ENCODE peak calls at places on chromosomes 2 and 18, in six cellular contexts. One of them, this sample, is unnamed.

GRCh38 chr2:100423631-100424030 is 6.2 kb upstream of the CHST10 start:
- DNase-seq in right lobe of liver: no peak
- DNase-seq in endodermal cell: no peak
- DNase-seq in kidney: no peak
- DNase-seq in PC-3: no peak
- DNase-seq in epithelial cell of esophagus: no peak
- DNase-seq in this sample: no peak

GRCh38 chr18:76098728-76099514 is 396.1 kb downstream of the ZNF516 start:
- DNase-seq in right lobe of liver: no peak
- DNase-seq in endodermal cell: no peak
- DNase-seq in kidney: no peak
- DNase-seq in PC-3: no peak
- DNase-seq in epithelial cell of esophagus: no peak
- DNase-seq in this sample: no peak

GRCh38 chr2:232296766-232297525 is 81.6 kb upstream of the ALPP start:
- DNase-seq in right lobe of liver: no peak
- DNase-seq in endodermal cell: no peak
- DNase-seq in kidney: no peak
- DNase-seq in PC-3: no peak
- DNase-seq in epithelial cell of esophagus: peak; percentile 42
- DNase-seq in this sample: no peak

GRCh38 chr2:14756981-14757657 is 124.6 kb downstream of the LRATD1 start:
- DNase-seq in right lobe of liver: no peak
- DNase-seq in endodermal cell: no peak
- DNase-seq in kidney: no peak
- DNase-seq in PC-3: peak; percentile 91
- DNase-seq in epithelial cell of esophagus: peak; percentile 97
- DNase-seq in this sample: no peak

GRCh38 chr2:41906325-41906700 is 141.5 kb upstream of the PKDCC start:
- DNase-seq in right lobe of liver: no peak
- DNase-seq in endodermal cell: peak; percentile 54
- DNase-seq in kidney: no peak
- DNase-seq in PC-3: no peak
- DNase-seq in epithelial cell of esophagus: no peak
- DNase-seq in this sample: no peak

GRCh38 chr2:59458862-59459261 is 1094.6 kb downstream of the BCL11A start:
- DNase-seq in right lobe of liver: no peak
- DNase-seq in endodermal cell: peak; percentile 75
- DNase-seq in kidney: no peak
- DNase-seq in PC-3: no peak
- DNase-seq in epithelial cell of esophagus: no peak
- DNase-seq in this sample: peak; percentile 2

GRCh38 chr2:239930378-239930777 is 94.8 kb downstream of the NDUFA10 start:
- DNase-seq in right lobe of liver: peak; percentile 36
- DNase-seq in endodermal cell: peak; percentile 28
- DNase-seq in kidney: peak; percentile 57
- DNase-seq in PC-3: no peak
- DNase-seq in epithelial cell of esophagus: no peak
- DNase-seq in this sample: no peak

GRCh38 chr2:110126926-110127325 is 11.3 kb upstream of the MALL start:
- DNase-seq in right lobe of liver: no peak
- DNase-seq in endodermal cell: no peak
- DNase-seq in kidney: no peak
- DNase-seq in PC-3: no peak
- DNase-seq in epithelial cell of esophagus: no peak
- DNase-seq in this sample: no peak

GRCh38 chr2:212237350-212238095 is 301.1 kb downstream of the ERBB4 start:
- DNase-seq in right lobe of liver: peak; percentile 31
- DNase-seq in endodermal cell: peak; percentile 79
- DNase-seq in kidney: no peak
- DNase-seq in PC-3: no peak
- DNase-seq in epithelial cell of esophagus: no peak
- DNase-seq in this sample: no peak

GRCh38 chr2:221831051-221831450 is 258.9 kb upstream of the EPHA4 start:
- DNase-seq in right lobe of liver: no peak
- DNase-seq in endodermal cell: no peak
- DNase-seq in kidney: no peak
- DNase-seq in PC-3: no peak
- DNase-seq in epithelial cell of esophagus: no peak
- DNase-seq in this sample: no peak

GRCh38 chr2:234879671-234880455 is 72.0 kb upstream of the SH3BP4 start:
- DNase-seq in right lobe of liver: no peak
- DNase-seq in endodermal cell: no peak
- DNase-seq in kidney: no peak
- DNase-seq in PC-3: peak; percentile 17
- DNase-seq in epithelial cell of esophagus: peak; percentile 27
- DNase-seq in this sample: no peak

GRCh38 chr2:230408244-230408842 is 7.7 kb upstream of the SP100 start:
- DNase-seq in right lobe of liver: no peak
- DNase-seq in endodermal cell: no peak
- DNase-seq in kidney: peak; percentile 79
- DNase-seq in PC-3: peak; percentile 73
- DNase-seq in epithelial cell of esophagus: peak; percentile 75
- DNase-seq in this sample: no peak

GRCh38 chr2:151716721-151717120 is 17.6 kb downstream of the NEB start:
- DNase-seq in right lobe of liver: no peak
- DNase-seq in endodermal cell: no peak
- DNase-seq in kidney: no peak
- DNase-seq in PC-3: no peak
- DNase-seq in epithelial cell of esophagus: no peak
- DNase-seq in this sample: no peak

GRCh38 chr2:71716697-71717624 is 263.6 kb downstream of the DYSF start:
- DNase-seq in right lobe of liver: no peak
- DNase-seq in endodermal cell: peak; percentile 32
- DNase-seq in kidney: peak; percentile 97
- DNase-seq in PC-3: peak; percentile 93
- DNase-seq in epithelial cell of esophagus: peak; percentile 8
- DNase-seq in this sample: no peak

GRCh38 chr2:140905078-140905781 is 1225.6 kb downstream of the LRP1B start:
- DNase-seq in right lobe of liver: no peak
- DNase-seq in endodermal cell: peak; percentile 95
- DNase-seq in kidney: no peak
- DNase-seq in PC-3: no peak
- DNase-seq in epithelial cell of esophagus: no peak
- DNase-seq in this sample: no peak

GRCh38 chr2:233811087-233811486 is 33.0 kb downstream of the MROH2A start:
- DNase-seq in right lobe of liver: peak; percentile 21
- DNase-seq in endodermal cell: peak; percentile 20
- DNase-seq in kidney: no peak
- DNase-seq in PC-3: no peak
- DNase-seq in epithelial cell of esophagus: no peak
- DNase-seq in this sample: no peak

GRCh38 chr18:50748243-50749229 is 71.3 kb downstream of the MRO start:
- DNase-seq in right lobe of liver: no peak
- DNase-seq in endodermal cell: peak; percentile 91
- DNase-seq in kidney: no peak
- DNase-seq in PC-3: no peak
- DNase-seq in epithelial cell of esophagus: no peak
- DNase-seq in this sample: no peak

GRCh38 chr2:207073791-207074678 is 91.7 kb downstream of the KLF7 start:
- DNase-seq in right lobe of liver: no peak
- DNase-seq in endodermal cell: no peak
- DNase-seq in kidney: no peak
- DNase-seq in PC-3: peak; percentile 13
- DNase-seq in epithelial cell of esophagus: no peak
- DNase-seq in this sample: no peak

GRCh38 chr2:44909831-44910230 is 31.7 kb upstream of the SIX3 start:
- DNase-seq in right lobe of liver: no peak
- DNase-seq in endodermal cell: no peak
- DNase-seq in kidney: no peak
- DNase-seq in PC-3: no peak
- DNase-seq in epithelial cell of esophagus: no peak
- DNase-seq in this sample: no peak

GRCh38 chr2:1594281-1595171 is 149.8 kb downstream of the PXDN start:
- DNase-seq in right lobe of liver: no peak
- DNase-seq in endodermal cell: peak; percentile 67
- DNase-seq in kidney: peak; percentile 42
- DNase-seq in PC-3: no peak
- DNase-seq in epithelial cell of esophagus: no peak
- DNase-seq in this sample: no peak

GRCh38 chr2:1593371-1594205 is 150.7 kb downstream of the PXDN start:
- DNase-seq in right lobe of liver: no peak
- DNase-seq in endodermal cell: peak; percentile 79
- DNase-seq in kidney: peak; percentile 79
- DNase-seq in PC-3: peak; percentile 92
- DNase-seq in epithelial cell of esophagus: peak; percentile 60
- DNase-seq in this sample: no peak

GRCh38 chr2:1591461-1591770 is 152.9 kb downstream of the PXDN start:
- DNase-seq in right lobe of liver: no peak
- DNase-seq in endodermal cell: peak; percentile 71
- DNase-seq in kidney: peak; percentile 85
- DNase-seq in PC-3: peak; percentile 50
- DNase-seq in epithelial cell of esophagus: no peak
- DNase-seq in this sample: no peak

GRCh38 chr2:1590611-1591460 is 153.5 kb downstream of the PXDN start:
- DNase-seq in right lobe of liver: no peak
- DNase-seq in endodermal cell: peak; percentile 79
- DNase-seq in kidney: peak; percentile 59
- DNase-seq in PC-3: no peak
- DNase-seq in epithelial cell of esophagus: no peak
- DNase-seq in this sample: no peak

GRCh38 chr2:1591978-1592907 is 152.1 kb downstream of the PXDN start:
- DNase-seq in right lobe of liver: peak; percentile 70
- DNase-seq in endodermal cell: peak; percentile 96
- DNase-seq in kidney: peak; percentile 93
- DNase-seq in PC-3: peak; percentile 90
- DNase-seq in epithelial cell of esophagus: peak; percentile 87
- DNase-seq in this sample: no peak
- TF ChIP-seq CTCF in right lobe of liver: peak; percentile 37
- TF ChIP-seq CTCF in endodermal cell: peak; percentile 89
- TF ChIP-seq CTCF in kidney: peak; percentile 63
- TF ChIP-seq CTCF in PC-3: peak; percentile 87
- TF ChIP-seq CTCF in epithelial cell of esophagus: peak; percentile 61
- TF ChIP-seq CTCF in this sample: no peak

DNA sequence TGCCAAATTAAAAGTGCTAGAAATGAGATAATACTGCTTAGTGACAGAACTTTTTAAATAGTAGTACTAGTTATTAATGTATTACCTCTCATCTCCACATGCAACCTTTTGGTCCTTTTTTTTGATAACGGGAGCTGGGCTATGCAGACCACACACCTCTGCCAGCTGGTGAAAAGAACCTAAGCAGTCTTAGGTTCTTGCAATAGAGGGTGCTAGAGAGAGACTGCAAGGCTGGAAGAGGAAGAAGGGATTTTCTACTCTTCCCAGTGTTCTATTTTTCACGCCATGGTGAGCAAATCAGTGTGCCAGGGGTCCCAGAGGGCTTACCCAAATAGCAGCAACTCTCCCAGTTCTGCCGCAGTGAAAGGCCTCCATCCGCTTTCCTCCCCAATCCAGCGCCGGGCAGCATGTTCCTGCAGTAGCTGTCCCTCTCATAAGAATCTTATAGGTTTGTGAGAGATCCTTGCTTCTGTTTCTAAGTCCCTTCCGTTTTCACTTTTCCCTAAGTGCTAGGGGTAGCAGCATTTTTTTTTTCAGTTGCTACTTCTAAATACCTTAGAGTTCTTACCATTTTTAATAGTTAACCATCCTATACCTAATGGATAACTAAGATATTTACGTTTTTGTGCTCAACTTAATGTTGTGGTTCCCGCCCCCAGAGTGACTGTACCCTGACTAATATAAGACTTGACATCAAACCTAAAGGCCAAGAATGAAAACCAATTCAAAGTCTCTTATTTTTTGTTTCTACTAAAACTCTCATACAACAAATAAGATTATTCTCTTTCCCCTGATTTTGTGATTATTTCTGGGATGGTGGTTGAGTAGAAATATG is 69.4 kb upstream of the UBE2E3 start:
- DNase-seq in right lobe of liver: no peak
- DNase-seq in endodermal cell: peak; percentile 49
- DNase-seq in kidney: no peak
- DNase-seq in PC-3: no peak
- DNase-seq in epithelial cell of esophagus: peak; percentile 16
- DNase-seq in this sample: no peak
- TF ChIP-seq CTCF in right lobe of liver: no peak
- TF ChIP-seq CTCF in endodermal cell: peak; percentile 64
- TF ChIP-seq CTCF in kidney: no peak
- TF ChIP-seq CTCF in PC-3: peak; percentile 11
- TF ChIP-seq CTCF in epithelial cell of esophagus: no peak
- TF ChIP-seq CTCF in this sample: no peak

DNA sequence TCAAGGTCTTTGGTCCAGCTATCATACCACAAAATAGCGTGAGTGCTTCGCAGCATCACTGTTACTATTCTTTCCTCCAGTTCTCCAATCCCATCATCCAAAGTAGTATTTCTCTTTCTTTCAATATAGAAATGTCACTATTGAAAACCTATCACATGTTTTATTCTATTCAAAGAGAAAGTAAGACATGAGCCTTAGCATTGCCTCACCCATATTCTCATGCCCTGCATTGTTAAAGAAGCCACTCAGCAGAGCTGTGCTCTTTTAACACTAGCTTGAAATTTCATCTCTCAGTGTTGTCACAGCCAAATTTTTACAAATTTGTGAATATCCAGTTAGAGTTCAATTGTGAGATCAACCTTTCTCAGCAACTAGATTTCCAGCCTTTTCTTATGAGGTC is 343.6 kb downstream of the SPAG16 start:
- DNase-seq in right lobe of liver: no peak
- DNase-seq in endodermal cell: no peak
- DNase-seq in kidney: no peak
- DNase-seq in PC-3: no peak
- DNase-seq in epithelial cell of esophagus: no peak
- DNase-seq in this sample: no peak
- TF ChIP-seq CTCF in right lobe of liver: no peak
- TF ChIP-seq CTCF in endodermal cell: no peak
- TF ChIP-seq CTCF in kidney: no peak
- TF ChIP-seq CTCF in PC-3: no peak
- TF ChIP-seq CTCF in epithelial cell of esophagus: no peak
- TF ChIP-seq CTCF in this sample: no peak

GRCh38 chr2:160210599-160211138 is 10.6 kb upstream of the ITGB6 start:
- DNase-seq in right lobe of liver: peak; percentile 69
- DNase-seq in endodermal cell: peak; percentile 94
- DNase-seq in kidney: no peak
- DNase-seq in PC-3: peak; percentile 75
- DNase-seq in epithelial cell of esophagus: peak; percentile 80
- DNase-seq in this sample: no peak
- TF ChIP-seq CTCF in right lobe of liver: peak; percentile 70
- TF ChIP-seq CTCF in endodermal cell: peak; percentile 97
- TF ChIP-seq CTCF in kidney: peak; percentile 69
- TF ChIP-seq CTCF in PC-3: peak; percentile 90
- TF ChIP-seq CTCF in epithelial cell of esophagus: peak; percentile 84
- TF ChIP-seq CTCF in this sample: peak; percentile 82

DNA sequence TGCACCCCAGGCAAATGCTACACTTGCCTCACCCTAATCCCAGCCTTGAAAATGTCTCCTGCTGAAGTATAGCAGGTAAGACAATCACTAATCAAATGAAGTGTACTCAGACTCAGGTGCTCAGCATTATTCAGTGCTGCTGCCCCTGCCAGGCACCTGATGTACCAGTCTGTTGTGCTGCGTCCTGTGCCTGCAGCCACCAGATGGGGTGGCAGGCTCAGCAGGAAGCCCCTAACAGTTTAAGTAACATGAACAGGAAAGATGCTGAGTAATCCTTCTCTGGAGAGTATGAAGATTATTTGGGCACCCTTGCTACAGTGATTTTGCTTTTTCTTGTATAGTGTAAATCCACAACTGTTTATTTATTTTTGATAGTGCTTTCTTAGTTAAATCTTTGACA is 69.1 kb downstream of the TACR1 start:
- DNase-seq in right lobe of liver: no peak
- DNase-seq in endodermal cell: peak; percentile 55
- DNase-seq in kidney: no peak
- DNase-seq in PC-3: peak; percentile 24
- DNase-seq in epithelial cell of esophagus: no peak
- DNase-seq in this sample: no peak
- TF ChIP-seq CTCF in right lobe of liver: no peak
- TF ChIP-seq CTCF in endodermal cell: peak; percentile 49
- TF ChIP-seq CTCF in kidney: no peak
- TF ChIP-seq CTCF in PC-3: peak; percentile 52
- TF ChIP-seq CTCF in epithelial cell of esophagus: peak; percentile 6
- TF ChIP-seq CTCF in this sample: peak; percentile 16

This sample was measured in LNCaP clone FGC.